ENCODE peak calls at places on chromosomes 11 and 22, in six cellular contexts. P, A, X, I, L and E are unnamed samples. For H3K9me3, the result is how much of the 10 kb centered on the place peaks cover.

GRCh38 chr22:46122511-46122971 is 27.8 kb upstream of the PPARA start:
- DNase-seq in I (peak), P (peak), L (peak), X (peak), A (peak), E (peak)

GRCh38 chr22:30192427-30192826 is 54.1 kb downstream of the LIF start:
- DNase-seq in X (no peak), P (no peak), I (peak), L (no peak), A (no peak), E (no peak)

GRCh38 chr22:19967850-19968449 is 26.3 kb upstream of the TXNRD2 start:
- DNase-seq in I (no peak), A (no peak), P (no peak), X (no peak), L (no peak), E (no peak)

GRCh38 chr11:96102664-96103068 is 178.8 kb upstream of the MTMR2 start:
- DNase-seq in A (no peak), I (no peak), L (no peak), P (no peak), X (no peak), E (no peak)

GRCh38 chr11:15072551-15073143 is 746 bp upstream of the CALCB start:
- DNase-seq in L (no peak), A (no peak), P (no peak), X (no peak), I (no peak), E (no peak)

GRCh38 chr11:94328587-94329080 is 24.3 kb downstream of the IZUMO1R start:
- DNase-seq in L (no peak), A (no peak), I (no peak), P (no peak), X (no peak), E (no peak)

GRCh38 chr11:65429069-65429681 is 6.6 kb downstream of the NEAT1 start:
- DNase-seq in P (peak), I (peak), X (no peak), L (no peak), A (peak), E (peak)

GRCh38 chr11:37905707-37906417 is 1307.8 kb upstream of the RAG2 start:
- DNase-seq in A (peak), P (peak), X (peak), I (no peak), L (no peak), E (no peak)

GRCh38 chr22:37220543-37220968 is 8.3 kb upstream of the SSTR3 start:
- DNase-seq in I (peak), A (no peak), P (no peak), L (no peak), X (no peak), E (no peak)

GRCh38 chr11:34789196-34789834 is 126.9 kb downstream of the APIP start:
- DNase-seq in X (no peak), L (no peak), I (no peak), P (no peak), A (no peak), E (no peak)

GRCh38 chr11:79441159-79441875 is 487 bp upstream of the TENM4 start:
- DNase-seq in L (no peak), I (no peak), A (no peak), X (no peak), P (no peak), E (no peak)

GRCh38 chr11:119337581-119338317 is 2.9 kb downstream of the C1QTNF5 start:
- DNase-seq in I (no peak), L (peak), X (no peak), P (peak), A (no peak), E (peak)

GRCh38 chr11:36540998-36541397 is 26.8 kb upstream of the RAG1 start:
- DNase-seq in A (peak), L (peak), P (peak), X (no peak), I (peak), E (no peak)

GRCh38 chr22:41833369-41834004 is 582 bp downstream of the SREBF2 start:
- DNase-seq in A (peak), P (peak), I (peak), L (no peak), X (peak), E (peak)

GRCh38 chr11:73396985-73397384 is 20.8 kb downstream of the RELT start:
- DNase-seq in A (no peak), P (no peak), X (peak), L (no peak), I (no peak), E (peak)

GRCh38 chr11:128903248-128904041 is 12.3 kb downstream of the KCNJ5 start:
- DNase-seq in L (no peak), P (no peak), A (peak), I (no peak), X (no peak), E (peak)

GRCh38 chr11:20639688-20640087 is 29.7 kb upstream of the NELL1 start:
- DNase-seq in P (no peak), X (no peak), I (no peak), A (no peak), L (no peak), E (no peak)

GRCh38 chr11:129324533-129325175 is 51.0 kb upstream of the BARX2 start:
- DNase-seq in I (no peak), X (no peak), A (peak), L (no peak), P (peak), E (peak)

GRCh38 chr11:116881153-116881552 is 43.7 kb upstream of the APOA1 start:
- DNase-seq in X (no peak), I (no peak), A (no peak), L (no peak), P (no peak), E (no peak)

GRCh38 chr11:6319001-6319878 is 1.1 kb downstream of the CAVIN3 start:
- DNase-seq in L (no peak), X (peak), I (peak), P (peak), A (peak), E (peak)

GRCh38 chr11:21710791-21711190 is 482.1 kb upstream of the ANO5 start:
- DNase-seq in I (no peak), X (no peak), P (peak), L (no peak), A (no peak), E (no peak)

GRCh38 chr22:38540731-38541130 is 29.3 kb downstream of the DMC1 start:
- DNase-seq in P (no peak), X (no peak), I (no peak), L (no peak), A (no peak), E (no peak)

GRCh38 chr11:65590240-65590738 is 5.3 kb downstream of the KCNK7 start:
- DNase-seq in A (peak), I (no peak), X (no peak), P (no peak), L (no peak), E (no peak)

GRCh38 chr22:47053865-47054185 is 291.4 kb downstream of the TBC1D22A start:
- DNase-seq in P (peak), I (no peak), X (no peak), A (no peak), L (no peak), E (no peak)

GRCh38 chr11:14656536-14657457 is 13.2 kb downstream of the PDE3B start:
- DNase-seq in P (peak), L (no peak), A (no peak), I (no peak), X (no peak), E (no peak)

GRCh38 chr11:119832536-119832935 is 103.5 kb upstream of the NECTIN1 start:
- DNase-seq in I (no peak), X (no peak), P (peak), L (no peak), A (peak), E (peak)

GRCh38 chr11:58024601-58025091 is 965 bp downstream of the OR9Q1 start:
- DNase-seq in I (no peak), L (no peak), P (no peak), A (peak), X (peak), E (peak)

GRCh38 chr11:92225206-92225562 is 566 bp downstream of the FAT3 start:
- DNase-seq in X (peak), A (no peak), P (peak), L (no peak), I (no peak), E (no peak)

GRCh38 chr11:120564573-120565301 is 53.2 kb downstream of the GRIK4 start:
- DNase-seq in I (no peak), L (no peak), A (no peak), P (peak), X (peak), E (peak)

GRCh38 chr11:60985991-60986915 is 14.8 kb downstream of the CD6 start:
- DNase-seq in I (peak), L (no peak), P (no peak), X (no peak), A (peak), E (peak)

GRCh38 chr11:3214420-3214699 is 4.3 kb downstream of the MRGPRG start:
- DNase-seq in X (no peak), L (no peak), P (no peak), A (no peak), I (no peak), E (no peak)

GRCh38 chr11:128728767-128729587 is 35.1 kb downstream of the FLI1 start:
- DNase-seq in A (no peak), L (no peak), I (peak), X (no peak), P (no peak), E (no peak)

GRCh38 chr11:8239056-8239455 is 24.6 kb downstream of the LMO1 start:
- DNase-seq in X (no peak), I (no peak), P (no peak), L (no peak), A (no peak), E (no peak)

GRCh38 chr11:16596231-16596630 is 142.2 kb upstream of the C11orf58 start:
- DNase-seq in I (no peak), L (no peak), P (no peak), A (no peak), X (no peak), E (no peak)

GRCh38 chr11:121328967-121329653 is 36.5 kb downstream of the SC5D start:
- DNase-seq in X (no peak), I (peak), A (no peak), L (no peak), P (no peak), E (no peak)

GRCh38 chr11:80686889-80687288 is 1246.1 kb upstream of the TENM4 start:
- DNase-seq in I (no peak), A (no peak), P (no peak), X (no peak), L (no peak), E (no peak)

GRCh38 chr22:38098410-38099249 is 11.9 kb downstream of the BAIAP2L2 start:
- DNase-seq in I (no peak), L (no peak), A (no peak), X (no peak), P (peak), E (peak)

GRCh38 chr11:32297629-32298028 is 137.7 kb downstream of the WT1 start:
- DNase-seq in P (peak), L (no peak), A (no peak), I (peak), X (no peak), E (no peak)

GRCh38 chr11:68347841-68348240 is 35.5 kb downstream of the LRP5 start:
- DNase-seq in A (no peak), P (no peak), L (no peak), X (no peak), I (no peak), E (no peak)
- H3K27ac ChIP-seq in A (no peak), P (no peak), L (no peak), X (no peak), I (no peak), E (no peak)

GRCh38 chr11:70303070-70303469 is 32.6 kb downstream of the PPFIA1 start:
- DNase-seq in L (no peak), A (no peak), X (no peak), P (no peak), I (no peak), E (no peak)
- H3K4me3 ChIP-seq in L (no peak), A (no peak), X (no peak), P (no peak), I (no peak), E (no peak)

GRCh38 chr11:44248109-44248508 is 61.8 kb downstream of the ALX4 start:
- DNase-seq in X (no peak), I (no peak), P (no peak), A (no peak), L (no peak), E (no peak)
- H3K9me3 ChIP-seq in X (under half), I (under half), P (under half), A (under half), L (under half), E (under half)

DNA sequence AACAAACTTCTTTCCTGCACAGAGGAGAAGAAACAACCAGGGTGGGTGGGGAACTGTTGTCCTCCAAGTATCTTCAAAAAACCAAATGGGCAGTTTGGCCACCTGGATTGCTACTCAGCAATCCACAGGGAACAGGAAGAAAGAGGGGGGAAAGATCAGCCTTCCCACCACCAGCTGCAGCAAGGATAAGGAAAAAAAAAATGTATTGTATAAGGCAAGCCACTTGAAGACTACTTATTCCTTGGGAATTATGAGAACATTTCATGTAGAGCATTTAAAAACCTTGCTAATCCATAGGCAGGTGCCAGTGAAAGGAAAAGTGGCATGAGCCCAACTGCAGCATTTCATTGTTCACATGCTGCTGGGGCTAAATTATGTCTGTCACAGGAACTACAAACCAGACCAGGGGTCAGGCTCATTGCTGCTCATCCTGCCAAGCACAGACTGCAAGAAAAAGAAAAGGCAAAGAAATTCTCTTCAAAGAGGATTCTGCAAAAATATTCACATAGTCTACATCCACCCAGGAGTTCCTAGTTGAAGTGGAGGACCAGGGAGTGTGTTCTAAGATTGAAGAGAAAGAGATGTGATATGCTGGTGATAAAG is 2.2 kb downstream of the RAB30 start:
- DNase-seq in X (no peak), L (no peak), I (no peak), A (no peak), P (no peak), E (peak)
- H3K27ac ChIP-seq in X (no peak), L (no peak), I (no peak), A (peak), P (no peak), E (peak)

GRCh38 chr22:16608931-16609330 is 16.3 kb upstream of the CCT8L2 start:
- DNase-seq in P (no peak), L (no peak), I (no peak), X (no peak), A (no peak), E (no peak)
- H3K4me3 ChIP-seq in P (no peak), L (no peak), I (no peak), X (no peak), A (no peak), E (no peak)

GRCh38 chr22:49622241-49623105 is 205.2 kb downstream of the BRD1 start:
- DNase-seq in X (peak), P (no peak), I (no peak), A (no peak), L (no peak), E (no peak)
- H3K9me3 ChIP-seq in X (under half), P (under half), I (under half), A (under half), L (under half), E (under half)

DNA sequence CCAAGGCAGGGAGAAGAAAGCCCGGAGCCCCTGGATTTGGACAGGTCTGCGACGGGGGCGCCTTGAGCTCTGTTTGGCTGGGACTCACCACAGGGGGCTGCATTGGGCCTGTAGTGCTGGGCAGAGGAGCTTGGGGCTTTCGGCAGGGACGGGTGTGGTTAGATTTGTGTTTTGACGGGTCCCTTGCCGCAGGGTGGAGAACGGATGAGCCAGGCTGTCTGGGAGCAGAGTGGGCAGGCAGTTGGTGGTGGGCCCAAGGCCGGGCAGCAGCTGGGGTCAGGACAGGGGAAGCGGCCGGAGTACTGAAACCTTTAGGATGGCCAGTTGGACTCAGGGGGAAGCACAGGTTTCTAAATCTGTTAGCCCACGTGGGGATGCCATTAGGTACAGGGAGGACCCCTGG is 13.4 kb downstream of the C11orf24 start:
- DNase-seq in A (no peak), I (no peak), X (no peak), L (peak), P (no peak), E (no peak)
- H3K27ac ChIP-seq in A (no peak), I (no peak), X (no peak), L (no peak), P (no peak), E (peak)

DNA sequence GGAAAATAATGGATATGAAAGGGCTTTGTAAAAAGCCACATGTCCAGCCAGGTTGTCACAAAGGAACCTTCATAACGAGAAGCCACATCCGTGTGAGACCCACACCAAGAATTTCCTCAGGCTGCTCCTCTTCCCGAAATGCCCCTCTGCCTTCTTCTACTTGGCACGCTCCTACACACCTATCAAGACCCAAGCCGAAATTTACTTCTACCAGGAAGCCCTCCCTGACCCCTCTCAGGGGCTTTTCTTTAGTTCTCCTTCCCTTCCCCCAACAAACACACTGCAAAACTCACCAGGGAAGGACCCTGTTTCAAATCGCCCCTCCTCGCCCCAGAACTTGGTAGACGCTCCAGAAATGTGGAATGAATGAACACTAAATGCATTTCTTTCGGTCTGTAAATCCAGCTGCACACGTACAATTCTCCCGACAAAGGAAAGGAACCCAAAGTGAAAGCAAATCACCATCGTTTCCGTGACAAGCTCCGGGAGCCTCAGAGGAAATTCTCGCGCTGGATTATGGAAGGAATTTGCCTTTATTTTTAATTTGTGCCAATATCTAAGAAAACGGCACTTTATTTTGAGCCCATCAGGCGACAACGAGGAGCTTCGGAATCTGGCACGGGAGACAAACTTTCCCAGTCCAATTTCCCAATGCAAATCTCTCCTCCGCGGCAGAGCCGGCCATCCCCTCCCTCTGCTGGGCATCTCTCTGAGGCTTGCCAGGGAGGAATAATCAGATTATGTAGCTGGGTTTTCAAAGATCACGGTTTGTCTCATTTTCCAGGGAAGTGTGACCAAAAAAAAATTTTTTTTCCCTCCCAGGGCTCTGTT is 13.2 kb upstream of the SHISAL1 start:
- DNase-seq in X (no peak), A (no peak), L (no peak), I (no peak), P (no peak), E (no peak)
- H3K4me3 ChIP-seq in X (peak), A (peak), L (peak), I (peak), P (no peak), E (peak)